ENCODE peak calls at places on chromosome X, in four cellular contexts. O is amniotic epithelial cell, R is IMR-90, Q is NCI-H2171 treated with DMSO at 0.1 percent for 48 hours. Z is an unnamed sample.

GRCh38 chrX:109914114-109914849 is 88.6 kb upstream of the TMEM164 start:
- DNase-seq in R (no peak), Q (peak), O (no peak), Z (no peak)

GRCh38 chrX:132433001-132433400 is 55.8 kb downstream of the MBNL3 start:
- DNase-seq in Q (no peak), O (no peak), R (no peak), Z (no peak)

GRCh38 chrX:38232287-38232686 is 11.6 kb upstream of the SRPX start:
- DNase-seq in O (peak), Q (no peak), R (peak), Z (no peak)

GRCh38 chrX:33218819-33219218 is 7.5 kb upstream of the DMD start:
- DNase-seq in R (no peak), O (no peak), Q (no peak), Z (no peak)

GRCh38 chrX:108396188-108396885 is 41.9 kb downstream of the COL4A6 start:
- DNase-seq in R (peak), Q (no peak), O (peak), Z (no peak)

GRCh38 chrX:134025986-134026731 is 40.8 kb upstream of the GPC3 start:
- DNase-seq in O (no peak), R (no peak), Q (no peak), Z (no peak)

GRCh38 chrX:77953708-77954107 is 15.7 kb downstream of the PGAM4 start:
- DNase-seq in R (peak), O (no peak), Q (no peak), Z (no peak)

GRCh38 chrX:53481093-53481492 is 46.9 kb upstream of the HSD17B10 start:
- DNase-seq in Q (no peak), R (no peak), O (no peak), Z (no peak)

GRCh38 chrX:51891821-51892551 is 1.4 kb upstream of the MAGED1 start:
- DNase-seq in Q (peak), R (peak), O (peak), Z (no peak)

GRCh38 chrX:136166221-136166855 is 19.0 kb downstream of the FHL1 start:
- DNase-seq in R (peak), Q (no peak), O (peak), Z (no peak)

GRCh38 chrX:14290335-14290734 is 239.0 kb upstream of the GLRA2 start:
- DNase-seq in R (no peak), Q (no peak), O (no peak), Z (no peak)

GRCh38 chrX:103215037-103215767 is at the start of gene BEX4:
- DNase-seq in O (peak), Q (peak), R (peak), Z (peak)

GRCh38 chrX:64204252-64204651 is 1.3 kb downstream of the AMER1 start:
- DNase-seq in O (no peak), R (peak), Q (no peak), Z (no peak)

GRCh38 chrX:19846995-19847790 is 40.2 kb downstream of the SH3KBP1 start:
- DNase-seq in Q (no peak), R (peak), O (peak), Z (no peak)

GRCh38 chrX:33741807-33742206 is 390.3 kb downstream of the FAM47A start:
- DNase-seq in O (no peak), Q (no peak), R (no peak), Z (no peak)

GRCh38 chrX:120625366-120625765 is 4.5 kb downstream of the C1GALT1C1 start:
- DNase-seq in O (peak), Q (no peak), R (no peak), Z (no peak)

GRCh38 chrX:36930491-36930890 is 77.7 kb upstream of the FAM47C start:
- DNase-seq in Q (no peak), R (no peak), O (no peak), Z (no peak)

GRCh38 chrX:47608130-47608810 is 11.4 kb downstream of the SYN1 start:
- DNase-seq in O (peak), Q (no peak), R (no peak), Z (no peak)

Z was measured in NCI-H524 treated with DMSO at 0.1 percent for 48 hours.